ENCODE peak calls at places on chromosomes 3 and 15, in four cellular contexts. P is lower lobe of right lung, O is testis, R is heart left ventricle. S is an unnamed sample.

GRCh38 chr3:124558898-124559649 is 171.2 kb upstream of the UMPS start:
- DNase-seq in P (peak), O (peak), R (peak), S (no peak)

GRCh38 chr15:95843241-95843851 is 487.2 kb upstream of the NR2F2 start:
- DNase-seq in P (no peak), O (peak), R (peak), S (no peak)

GRCh38 chr3:182708810-182709209 is 84.5 kb upstream of the ATP11B start:
- DNase-seq in P (no peak), O (no peak), R (no peak), S (no peak)

GRCh38 chr15:79045041-79045440 is 45.5 kb downstream of the RASGRF1 start:
- DNase-seq in P (no peak), O (no peak), R (no peak), S (no peak)

GRCh38 chr15:101100593-101101442 is 151.0 kb downstream of the CHSY1 start:
- DNase-seq in P (no peak), O (no peak), R (no peak), S (no peak)

GRCh38 chr15:85379403-85380131 is 836 bp upstream of the AKAP13 start:
- DNase-seq in P (no peak), O (peak), R (no peak), S (no peak)

GRCh38 chr3:123660900-123661299 is 76.0 kb upstream of the HACD2 start:
- DNase-seq in P (peak), O (peak), R (peak), S (no peak)

GRCh38 chr15:66936115-66936863 is 129.1 kb upstream of the SMAD3 start:
- DNase-seq in P (no peak), O (peak), R (peak), S (no peak)

GRCh38 chr15:85027033-85027380 is 45.4 kb downstream of the PDE8A start:
- DNase-seq in P (no peak), O (no peak), R (no peak), S (no peak)

GRCh38 chr3:15616053-15616452 is 14.5 kb downstream of the BTD start:
- DNase-seq in P (no peak), O (no peak), R (no peak), S (no peak)

GRCh38 chr3:39505866-39506738 is 38.6 kb downstream of the MOBP start:
- DNase-seq in P (no peak), O (no peak), R (no peak), S (no peak)

GRCh38 chr3:150359381-150359780 is 48.7 kb upstream of the TSC22D2 start:
- DNase-seq in P (no peak), O (no peak), R (no peak), S (no peak)

GRCh38 chr15:99738047-99738847 is 5.0 kb upstream of the LYSMD4 start:
- DNase-seq in P (no peak), O (no peak), R (no peak), S (no peak)

GRCh38 chr3:127754411-127755304 is 67.7 kb downstream of the MGLL start:
- DNase-seq in P (peak), O (no peak), R (peak), S (no peak)

GRCh38 chr3:160633361-160634083 is 43.4 kb upstream of the ARL14 start:
- DNase-seq in P (no peak), O (no peak), R (no peak), S (no peak)

GRCh38 chr3:121574449-121574848 is 6.7 kb downstream of the ARGFX start:
- DNase-seq in P (no peak), O (no peak), R (no peak), S (no peak)

GRCh38 chr15:58314593-58315216 is 117.1 kb upstream of the LIPC start:
- DNase-seq in P (no peak), O (no peak), R (no peak), S (no peak)

GRCh38 chr15:27592036-27592725 is 506.9 kb downstream of the OCA2 start:
- DNase-seq in P (no peak), O (no peak), R (no peak), S (no peak)

GRCh38 chr3:13495921-13496723 is 16.0 kb downstream of the HDAC11 start:
- DNase-seq in P (peak), O (peak), R (peak), S (no peak)

GRCh38 chr3:17044844-17045243 is 160.1 kb downstream of the PLCL2 start:
- DNase-seq in P (no peak), O (no peak), R (no peak), S (no peak)

GRCh38 chr15:74007820-74008371 is 13.4 kb downstream of the PML start:
- DNase-seq in P (no peak), O (no peak), R (no peak), S (no peak)

GRCh38 chr3:172357850-172358754 is 90.2 kb downstream of the GHSR start:
- DNase-seq in P (no peak), O (no peak), R (no peak), S (no peak)

GRCh38 chr3:12175844-12176453 is 17.2 kb upstream of the TIMP4 start:
- DNase-seq in P (peak), O (peak), R (peak), S (peak)

GRCh38 chr15:99441871-99442267 is 123.9 kb upstream of the MEF2A start:
- DNase-seq in P (no peak), O (no peak), R (no peak), S (no peak)

GRCh38 chr15:92715753-92716152 is 60.2 kb upstream of the FAM174B start:
- DNase-seq in P (no peak), O (peak), R (no peak), S (no peak)

GRCh38 chr15:51971353-51972133 is at the start of gene LEO1:
- DNase-seq in P (peak), O (peak), R (peak), S (peak)

GRCh38 chr15:73403171-73403570 is 34.4 kb upstream of the HCN4 start:
- DNase-seq in P (no peak), O (no peak), R (no peak), S (no peak)

GRCh38 chr15:68311464-68311835 is 33.9 kb downstream of the FEM1B start:
- DNase-seq in P (no peak), O (peak), R (no peak), S (no peak)

GRCh38 chr15:39573844-39574243 is 7.0 kb upstream of the THBS1 start:
- DNase-seq in P (no peak), O (no peak), R (no peak), S (no peak)

GRCh38 chr15:49145651-49146609 is 9.5 kb downstream of the COPS2 start:
- DNase-seq in P (no peak), O (peak), R (no peak), S (no peak)

GRCh38 chr3:65597952-65598413 is 440.7 kb downstream of the MAGI1 start:
- DNase-seq in P (no peak), O (no peak), R (no peak), S (peak)

GRCh38 chr3:72836409-72836808 is 11.8 kb downstream of the SHQ1 start:
- DNase-seq in P (no peak), O (no peak), R (no peak), S (no peak)

GRCh38 chr3:169954142-169954756 is 12.4 kb upstream of the SEC62 start:
- DNase-seq in P (no peak), O (no peak), R (no peak), S (no peak)

GRCh38 chr3:101941253-101942039 is 92.1 kb downstream of the NFKBIZ start:
- DNase-seq in P (no peak), O (no peak), R (no peak), S (no peak)

GRCh38 chr15:41401904-41402267 is 410 bp downstream of the NDUFAF1 start:
- DNase-seq in P (no peak), O (no peak), R (no peak), S (no peak)
- H3K4me3 ChIP-seq in P (peak), O (peak), R (peak), S (peak)

DNA sequence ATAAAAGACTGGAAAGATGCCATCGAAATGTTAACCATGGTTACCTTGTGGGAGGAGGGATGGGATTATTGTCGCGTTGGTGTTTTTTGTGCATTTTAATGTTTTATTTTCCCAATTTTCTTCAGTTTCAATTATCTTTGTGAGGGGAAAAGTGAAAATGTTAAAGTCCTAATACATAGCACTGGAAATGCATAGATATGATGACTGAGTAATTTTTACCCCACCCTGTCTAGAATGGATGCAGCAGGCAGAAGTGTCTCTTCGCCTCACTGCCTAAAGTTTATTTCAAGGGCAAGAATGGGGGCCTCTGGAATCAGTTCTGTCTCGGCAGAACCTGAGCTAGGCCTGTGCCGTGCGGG is 11.5 kb downstream of the FOXL2 start:
- DNase-seq in P (no peak), O (no peak), R (no peak), S (no peak)
- H3K4me3 ChIP-seq in P (peak), O (peak), R (no peak), S (no peak)

GRCh38 chr15:65306551-65306950 is 2.1 kb downstream of the RNU5B-1 start:
- DNase-seq in P (no peak), O (no peak), R (no peak), S (no peak)

GRCh38 chr15:65310431-65311137 is 6.1 kb downstream of the RNU5B-1 start:
- DNase-seq in P (peak), O (no peak), R (no peak), S (no peak)

GRCh38 chr15:65309882-65310418 is 5.5 kb downstream of the RNU5B-1 start:
- DNase-seq in P (peak), O (no peak), R (no peak), S (no peak)

GRCh38 chr15:65305776-65306175 is 1.3 kb downstream of the RNU5B-1 start:
- DNase-seq in P (no peak), O (no peak), R (no peak), S (no peak)

DNA sequence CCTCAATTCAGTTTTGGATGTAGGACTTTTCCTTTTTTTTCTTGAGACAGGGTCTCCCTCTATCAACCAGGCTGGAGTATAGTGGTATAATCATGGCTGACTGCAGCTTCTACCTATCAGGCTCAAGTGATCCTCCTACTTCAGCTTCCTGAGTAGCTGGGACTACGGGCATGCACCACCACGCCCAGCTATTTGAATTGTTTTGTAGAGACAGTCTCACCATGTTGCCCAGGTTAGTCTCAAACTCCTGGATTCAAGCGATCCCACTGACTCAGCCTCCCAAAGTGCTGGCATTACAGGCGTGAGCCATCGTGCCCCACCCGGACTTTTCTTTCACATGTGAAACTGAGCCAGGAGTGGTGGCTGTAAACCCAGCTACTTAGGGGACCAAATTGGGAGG is 3.5 kb downstream of the RNU5B-1 start:
- DNase-seq in P (peak), O (no peak), R (no peak), S (no peak)
- H3K4me3 ChIP-seq in P (no peak), O (no peak), R (no peak), S (no peak)

GRCh38 chr3:141798455-141798854 is 35.2 kb downstream of the GRK7 start:
- DNase-seq in P (no peak), O (peak), R (peak), S (no peak)

GRCh38 chr3:141795719-141796435 is 32.7 kb downstream of the GRK7 start:
- DNase-seq in P (peak), O (peak), R (peak), S (no peak)

GRCh38 chr3:141797167-141797773 is 34.1 kb downstream of the GRK7 start:
- DNase-seq in P (peak), O (peak), R (peak), S (peak)

GRCh38 chr3:141796436-141797166 is 33.4 kb downstream of the GRK7 start:
- DNase-seq in P (no peak), O (peak), R (no peak), S (no peak)

DNA sequence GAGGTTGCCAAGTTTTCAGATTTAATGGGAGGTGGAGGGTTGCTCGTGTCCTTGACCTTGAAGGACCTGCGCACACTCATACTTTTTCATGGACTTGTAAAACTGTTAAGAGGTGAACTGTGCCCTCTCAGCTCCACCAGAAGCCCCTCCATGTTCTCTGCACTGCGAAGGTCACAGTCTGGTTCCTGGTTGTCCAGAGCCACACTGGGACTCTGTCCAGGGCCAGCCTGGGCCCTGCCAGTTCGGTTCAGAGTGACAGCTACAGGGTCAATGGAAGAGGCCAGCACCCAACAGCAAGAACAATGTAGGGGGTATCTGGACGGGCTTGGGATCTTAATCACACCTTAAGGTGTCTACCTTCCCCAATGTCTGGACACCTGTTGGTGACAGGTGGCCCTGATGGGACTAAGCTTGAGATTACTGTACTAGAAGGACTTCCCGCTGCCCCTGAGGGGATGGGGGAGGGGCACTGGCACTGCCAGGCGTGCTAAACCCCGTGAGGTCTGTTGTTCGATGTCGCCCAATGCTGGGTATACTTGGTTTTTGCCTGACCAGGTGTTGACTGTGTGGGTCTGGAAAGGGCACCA is 34.7 kb downstream of the GRK7 start:
- DNase-seq in P (no peak), O (peak), R (peak), S (no peak)
- H3K4me3 ChIP-seq in P (peak), O (peak), R (peak), S (no peak)

GRCh38 chr3:94032187-94032586 is 3.8 kb upstream of the STX19 start:
- DNase-seq in P (no peak), O (no peak), R (no peak), S (no peak)

GRCh38 chr3:94026623-94027022 is 1.8 kb downstream of the STX19 start:
- DNase-seq in P (no peak), O (no peak), R (no peak), S (no peak)

GRCh38 chr3:94024385-94024784 is 4.0 kb downstream of the STX19 start:
- DNase-seq in P (no peak), O (no peak), R (no peak), S (no peak)

DNA sequence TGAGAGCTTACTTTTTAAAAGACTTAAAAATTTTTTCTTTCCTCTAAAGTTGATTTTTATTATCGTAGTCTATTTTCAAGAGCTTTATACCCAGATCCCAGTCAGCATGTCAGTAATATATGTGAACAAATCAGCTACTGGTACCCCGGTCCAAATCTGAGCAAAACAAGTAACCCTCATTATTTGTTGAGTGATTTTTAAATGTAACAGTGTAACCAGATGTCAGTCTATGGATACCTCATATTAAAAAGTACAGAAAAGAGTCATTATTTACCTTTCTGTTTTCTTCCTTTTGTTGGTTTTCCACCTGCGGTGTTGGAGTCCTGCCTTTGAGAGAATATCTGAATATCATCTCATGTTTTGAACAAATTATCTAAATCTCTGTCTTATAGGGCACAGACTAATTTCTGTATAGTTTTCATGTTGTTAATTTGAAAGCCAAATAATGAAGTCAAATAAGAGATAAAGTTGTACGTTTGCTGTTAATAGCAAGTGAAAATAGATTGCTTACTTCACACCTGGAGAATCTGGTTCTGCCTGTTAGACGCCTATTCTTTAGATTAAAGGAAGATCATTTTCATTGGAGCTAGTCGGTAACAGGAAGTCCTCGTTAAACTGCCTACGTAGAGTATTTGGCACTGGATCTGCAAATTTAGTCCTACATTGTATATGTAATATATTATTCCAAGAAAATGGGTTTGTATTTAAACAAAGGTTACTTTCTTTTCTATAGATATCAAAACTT is at the start of gene STX19:
- DNase-seq in P (no peak), O (no peak), R (no peak), S (no peak)
- H3K4me3 ChIP-seq in P (peak), O (no peak), R (no peak), S (no peak)

GRCh38 chr3:105413356-105413887 is 46.7 kb downstream of the ALCAM start:
- DNase-seq in P (no peak), O (no peak), R (no peak), S (no peak)

GRCh38 chr3:105422645-105423044 is 55.9 kb downstream of the ALCAM start:
- DNase-seq in P (no peak), O (no peak), R (no peak), S (no peak)

GRCh38 chr3:105415981-105416380 is 49.3 kb downstream of the ALCAM start:
- DNase-seq in P (no peak), O (no peak), R (no peak), S (no peak)

GRCh38 chr3:105414841-105415240 is 48.1 kb downstream of the ALCAM start:
- DNase-seq in P (no peak), O (no peak), R (no peak), S (no peak)

GRCh38 chr3:105417538-105418289 is 51.0 kb downstream of the ALCAM start:
- DNase-seq in P (no peak), O (no peak), R (no peak), S (no peak)
- H3K4me3 ChIP-seq in P (no peak), O (no peak), R (no peak), S (no peak)

DNA sequence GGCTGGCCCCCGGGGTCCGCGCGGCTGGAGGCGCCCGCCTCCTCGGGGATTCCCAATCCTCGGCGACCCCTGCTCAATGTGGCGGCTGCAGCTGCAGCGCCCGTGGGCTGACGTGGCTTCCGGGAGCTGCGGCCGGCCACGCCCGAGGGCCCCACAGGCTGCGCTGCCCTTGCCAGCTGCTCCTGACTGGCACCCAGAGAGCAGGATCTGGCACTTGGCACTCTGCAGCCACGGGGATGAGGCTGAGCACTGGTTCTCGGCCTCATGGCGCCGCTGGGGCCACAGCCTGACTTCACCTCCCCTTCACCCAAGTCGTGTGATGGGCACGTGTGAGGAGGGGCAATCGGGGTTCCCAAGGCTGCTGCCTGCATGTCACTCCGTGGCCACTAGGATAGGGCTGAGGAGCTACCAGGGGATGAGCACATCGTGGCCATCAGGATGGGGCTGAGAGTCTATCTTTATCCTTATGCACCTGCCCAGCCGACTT is 267.8 kb upstream of the FRG2C start:
- DNase-seq in P (no peak), O (peak), R (no peak), S (no peak)
- H3K4me3 ChIP-seq in P (peak), O (peak), R (no peak), S (no peak)

GRCh38 chr3:131551761-131552160 is 49.0 kb upstream of the MRPL3 start:
- DNase-seq in P (no peak), O (peak), R (no peak), S (no peak)
- H3K4me3 ChIP-seq in P (no peak), O (no peak), R (no peak), S (no peak)

DNA sequence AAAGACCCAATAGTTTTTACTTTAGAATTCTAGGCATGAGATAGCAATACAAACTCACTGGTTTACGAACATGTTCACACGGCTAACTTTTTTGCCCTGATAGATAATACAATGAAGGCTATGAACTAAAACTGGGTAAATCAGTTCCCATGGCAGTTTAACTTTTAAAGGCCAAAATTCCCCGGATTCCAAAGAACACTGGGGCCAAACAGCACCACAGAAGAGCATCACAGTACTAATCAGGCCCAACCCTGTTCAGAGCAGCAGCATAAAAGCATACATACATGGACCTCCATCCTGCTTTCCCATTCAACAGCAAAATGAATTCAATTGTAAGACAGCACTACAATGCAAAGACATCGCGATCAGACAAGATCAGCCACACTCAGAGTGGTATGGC is 540.3 kb upstream of the CCDC54 start:
- DNase-seq in P (no peak), O (no peak), R (no peak), S (no peak)
- H3K4me3 ChIP-seq in P (no peak), O (no peak), R (no peak), S (no peak)